ENCODE peak calls at places on chromosomes 5 and 9, in eight cellular contexts. L is psoas muscle, S is tibial artery, B is BJ, H is PC-3, P is endothelial cell, E is colonic mucosa, X is cardiac muscle cell. O is an unnamed sample.

GRCh38 chr9:136693490-136694162 is 6.4 kb upstream of the AGPAT2 start:
- DNase-seq in E (peak), B (no peak), P (no peak), L (no peak), S (no peak), X (no peak), H (peak), O (no peak)

GRCh38 chr5:110063640-110064592 is 374.2 kb downstream of the MAN2A1 start:
- DNase-seq in X (no peak), B (no peak), E (no peak), P (no peak), H (peak), S (no peak), L (no peak), O (no peak)

GRCh38 chr5:102532126-102532525 is 33.3 kb upstream of the SLCO6A1 start:
- DNase-seq in X (no peak), H (no peak), S (no peak), B (no peak), P (no peak), L (peak), E (no peak), O (no peak)

GRCh38 chr9:128969491-128969890 is 22.0 kb downstream of the NUP188 start:
- DNase-seq in E (no peak), P (no peak), S (no peak), L (no peak), B (no peak), X (no peak), H (no peak), O (no peak)

GRCh38 chr5:59380350-59380951 is 513.1 kb downstream of the PDE4D start:
- DNase-seq in H (peak), X (peak), S (no peak), P (no peak), B (peak), L (no peak), E (no peak), O (no peak)

GRCh38 chr9:127503947-127504886 is 52.9 kb downstream of the LRSAM1 start:
- DNase-seq in X (peak), E (peak), S (peak), L (peak), P (peak), B (no peak), H (peak), O (peak)

GRCh38 chr9:38371495-38371894 is 21.0 kb upstream of the ALDH1B1 start:
- DNase-seq in B (no peak), H (peak), X (peak), S (peak), L (no peak), P (no peak), E (peak), O (no peak)

GRCh38 chr5:135486131-135486530 is 34.0 kb upstream of the TIFAB start:
- DNase-seq in E (no peak), B (no peak), S (no peak), H (no peak), X (no peak), P (no peak), L (no peak), O (no peak)

GRCh38 chr9:131443648-131444047 is 49.8 kb downstream of the PRRC2B start:
- DNase-seq in E (no peak), H (no peak), S (peak), L (no peak), B (no peak), P (no peak), X (no peak), O (no peak)

GRCh38 chr9:70043689-70044449 is at the start of gene MAMDC2:
- DNase-seq in H (no peak), L (peak), P (peak), B (no peak), S (peak), E (peak), X (peak), O (peak)

GRCh38 chr9:38662763-38663593 is 42.6 kb upstream of the ANKRD18A start:
- DNase-seq in E (no peak), H (peak), L (no peak), B (no peak), S (no peak), P (no peak), X (no peak), O (no peak)

GRCh38 chr5:109689740-109690455 is at the start of gene MAN2A1:
- DNase-seq in E (peak), X (peak), S (peak), H (peak), B (no peak), P (peak), L (peak), O (peak)

GRCh38 chr9:121636411-121636865 is 15.0 kb upstream of the DAB2IP start:
- DNase-seq in X (no peak), E (no peak), S (peak), P (peak), L (peak), H (no peak), B (peak), O (no peak)

GRCh38 chr9:91534374-91534773 is 110.7 kb upstream of the NFIL3 start:
- DNase-seq in X (no peak), B (no peak), H (peak), P (no peak), E (no peak), L (no peak), S (no peak), O (no peak)

GRCh38 chr9:22033012-22033630 is 24.0 kb upstream of the CDKN2B start:
- DNase-seq in L (no peak), X (no peak), S (no peak), E (no peak), B (no peak), H (no peak), P (no peak), O (no peak)

GRCh38 chr9:109448223-109448622 is 49.9 kb downstream of the PTPN3 start:
- DNase-seq in B (no peak), L (no peak), E (no peak), X (no peak), S (no peak), P (no peak), H (no peak), O (no peak)

GRCh38 chr5:39015743-39016586 is 58.2 kb downstream of the RICTOR start:
- DNase-seq in P (no peak), H (peak), B (peak), E (no peak), L (no peak), S (no peak), X (peak), O (no peak)

GRCh38 chr5:58069846-58070245 is 390.0 kb downstream of the PLK2 start:
- DNase-seq in B (no peak), X (no peak), S (no peak), E (peak), P (no peak), L (no peak), H (peak), O (no peak)

GRCh38 chr5:32217886-32218396 is 43.8 kb upstream of the GOLPH3 start:
- DNase-seq in P (no peak), H (peak), X (peak), S (no peak), L (no peak), B (no peak), E (peak), O (no peak)

GRCh38 chr5:110751902-110752762 is 13.3 kb downstream of the SLC25A46 start:
- DNase-seq in H (peak), S (no peak), P (no peak), L (no peak), X (no peak), B (no peak), E (no peak), O (no peak)

GRCh38 chr5:146188358-146188757 is 5.9 kb upstream of the LARS1 start:
- DNase-seq in X (no peak), E (no peak), B (no peak), L (no peak), H (peak), S (no peak), P (no peak), O (no peak)

GRCh38 chr5:81420039-81420667 is 26.2 kb upstream of the ACOT12 start:
- DNase-seq in X (no peak), L (no peak), H (peak), P (no peak), E (no peak), B (peak), S (no peak), O (no peak)

GRCh38 chr5:87245451-87245850 is 22.2 kb upstream of the RASA1 start:
- DNase-seq in S (no peak), B (no peak), E (no peak), H (no peak), X (no peak), P (no peak), L (no peak), O (no peak)

GRCh38 chr5:179819296-179820126 is 1.2 kb upstream of the SQSTM1 start:
- DNase-seq in X (peak), H (peak), L (peak), B (no peak), S (peak), P (peak), E (peak), O (peak)

GRCh38 chr9:131098391-131099087 is 2.2 kb downstream of the AIF1L start:
- DNase-seq in E (no peak), P (no peak), L (no peak), B (no peak), X (no peak), H (no peak), S (no peak), O (peak)

GRCh38 chr9:16526380-16526779 is 344.1 kb downstream of the BNC2 start:
- DNase-seq in P (no peak), L (no peak), E (no peak), S (no peak), H (peak), X (no peak), B (no peak), O (no peak)

GRCh38 chr9:136787690-136788400 is 3.3 kb upstream of the TMEM141 start:
- DNase-seq in X (peak), E (peak), P (peak), L (peak), B (no peak), H (peak), S (no peak), O (peak)

GRCh38 chr5:151014680-151015343 is 5.6 kb upstream of the GPX3 start:
- DNase-seq in P (no peak), X (no peak), H (peak), B (no peak), E (no peak), S (peak), L (no peak), O (no peak)

GRCh38 chr9:68781866-68782265 is 76.8 kb downstream of the PIP5K1B start:
- DNase-seq in L (no peak), P (peak), E (no peak), S (no peak), H (no peak), X (no peak), B (no peak), O (no peak)

GRCh38 chr9:108473209-108474112 is 382.3 kb downstream of the ACTL7B start:
- DNase-seq in E (peak), S (peak), B (no peak), X (no peak), H (peak), L (peak), P (no peak), O (no peak)

GRCh38 chr5:78509884-78510769 is 138.4 kb downstream of the LHFPL2 start:
- DNase-seq in L (peak), H (peak), S (peak), P (peak), E (peak), B (no peak), X (peak), O (peak)

GRCh38 chr5:61162832-61163567 is 732 bp upstream of the SMIM15 start:
- DNase-seq in E (peak), S (no peak), H (peak), L (no peak), X (peak), B (no peak), P (no peak), O (no peak)

GRCh38 chr5:91104062-91104448 is 279.1 kb downstream of the ARRDC3 start:
- DNase-seq in B (no peak), L (no peak), S (no peak), H (no peak), E (no peak), P (no peak), X (no peak), O (no peak)

GRCh38 chr5:91111473-91112238 is 271.5 kb downstream of the ARRDC3 start:
- DNase-seq in P (no peak), E (no peak), H (no peak), X (no peak), L (no peak), S (no peak), B (no peak), O (no peak)

GRCh38 chr5:91110709-91111108 is 272.4 kb downstream of the ARRDC3 start:
- DNase-seq in L (no peak), P (no peak), E (no peak), H (no peak), X (no peak), S (no peak), B (peak), O (no peak)

GRCh38 chr5:91114658-91115057 is 268.5 kb downstream of the ARRDC3 start:
- DNase-seq in L (no peak), S (no peak), X (no peak), B (no peak), E (no peak), P (no peak), H (no peak), O (no peak)

GRCh38 chr5:91109634-91110033 is 273.5 kb downstream of the ARRDC3 start:
- DNase-seq in L (no peak), X (no peak), S (no peak), E (no peak), P (no peak), H (no peak), B (no peak), O (no peak)
- TF ChIP-seq CTCF in L (no peak), X (peak), S (no peak), E (no peak), P (no peak), H (peak), B (peak), O (no peak)

GRCh38 chr9:35856882-35857281 is 13.3 kb downstream of the OR13J1 start:
- DNase-seq in B (no peak), L (no peak), E (no peak), H (no peak), S (no peak), X (no peak), P (no peak), O (no peak)

GRCh38 chr9:35859310-35859994 is 10.7 kb downstream of the OR13J1 start:
- DNase-seq in H (peak), E (no peak), P (no peak), B (no peak), S (no peak), X (no peak), L (peak), O (no peak)

GRCh38 chr9:35858428-35858827 is 11.8 kb downstream of the OR13J1 start:
- DNase-seq in E (no peak), H (no peak), X (no peak), S (no peak), B (no peak), L (no peak), P (no peak), O (no peak)

GRCh38 chr9:35852876-35853865 is 17.0 kb downstream of the OR13J1 start:
- DNase-seq in S (no peak), L (no peak), P (no peak), E (peak), H (no peak), B (no peak), X (no peak), O (no peak)

DNA sequence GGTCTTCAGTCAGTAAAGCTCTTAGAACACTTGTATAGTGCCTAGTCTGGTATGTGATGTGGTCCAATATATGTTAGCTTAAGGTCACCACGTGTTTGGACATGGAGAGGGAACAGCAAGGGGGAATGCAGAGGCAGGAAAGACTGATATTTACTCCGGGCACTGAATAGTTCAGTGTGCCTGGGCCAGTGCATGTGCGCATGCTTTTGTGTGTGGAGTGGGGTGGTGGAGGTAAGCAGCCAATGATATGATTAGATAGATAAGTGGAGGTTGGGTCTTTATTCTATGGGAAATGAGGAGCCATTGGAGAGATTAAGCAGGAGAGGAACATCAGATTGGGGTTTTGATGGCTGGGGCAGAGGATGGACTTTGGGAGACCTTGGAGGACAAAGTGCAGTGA is 14.0 kb downstream of the OR13J1 start:
- DNase-seq in L (no peak), E (no peak), S (no peak), P (no peak), B (no peak), X (no peak), H (no peak), O (no peak)
- TF ChIP-seq CTCF in L (no peak), E (no peak), S (no peak), P (no peak), B (no peak), X (no peak), H (no peak), O (no peak)

DNA sequence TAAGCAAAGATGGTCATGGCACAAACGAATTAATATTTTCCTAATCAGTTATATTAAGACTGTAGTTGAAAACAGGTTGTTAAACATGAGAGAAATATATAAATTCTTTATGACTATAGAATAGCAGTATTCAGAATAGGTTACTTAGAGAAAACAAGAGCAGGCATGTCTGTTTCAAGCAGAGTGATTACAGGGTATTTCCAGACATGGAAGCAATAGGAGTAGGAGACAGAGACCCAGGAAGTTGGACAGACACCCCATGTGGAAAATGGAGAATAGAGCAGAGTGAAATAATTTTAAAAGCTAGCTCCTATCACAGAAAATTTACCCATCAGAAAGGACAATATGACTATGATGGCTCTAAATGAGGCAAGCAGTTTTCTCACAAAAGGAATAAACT is 111.5 kb downstream of the IZUMO3 start:
- DNase-seq in B (no peak), X (no peak), P (no peak), H (no peak), L (no peak), S (no peak), E (no peak), O (no peak)
- TF ChIP-seq CTCF in B (no peak), X (no peak), P (no peak), H (no peak), L (no peak), S (no peak), E (no peak), O (no peak)

GRCh38 chr9:34253460-34253837 is 74.6 kb downstream of the UBAP1 start:
- DNase-seq in B (no peak), E (no peak), S (no peak), L (no peak), H (peak), P (no peak), X (peak), O (no peak)

GRCh38 chr9:34254966-34255825 is 73.9 kb downstream of the KIF24 start:
- DNase-seq in B (no peak), X (no peak), L (peak), E (no peak), S (no peak), H (peak), P (no peak), O (no peak)

GRCh38 chr9:34256987-34257585 is 72.0 kb downstream of the KIF24 start:
- DNase-seq in E (no peak), P (no peak), H (no peak), L (peak), X (no peak), B (no peak), S (no peak), O (no peak)

GRCh38 chr9:34254141-34254913 is 74.7 kb downstream of the KIF24 start:
- DNase-seq in E (no peak), L (peak), H (peak), P (no peak), S (no peak), B (peak), X (no peak), O (no peak)

DNA sequence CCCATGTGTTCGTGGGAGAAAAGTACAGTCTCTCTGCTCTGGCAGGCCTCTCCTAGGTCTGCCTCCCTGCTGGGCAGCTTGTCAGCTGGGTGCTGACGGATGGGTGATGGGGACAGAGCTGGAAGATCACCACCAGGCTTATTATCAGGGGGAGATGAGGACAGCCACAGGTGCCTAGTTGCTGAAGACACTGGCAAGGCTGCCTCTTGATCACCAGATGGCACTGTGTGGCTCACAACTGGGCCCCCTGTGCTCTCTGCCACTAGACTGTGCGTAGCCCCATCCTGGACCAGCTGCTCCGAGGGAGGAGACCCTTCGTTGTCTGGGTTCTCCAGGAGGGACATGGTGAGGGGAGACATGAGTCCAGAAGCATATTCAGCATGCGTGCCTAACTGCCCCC is 73.0 kb downstream of the KIF24 start:
- DNase-seq in S (no peak), X (no peak), P (no peak), B (no peak), L (peak), E (no peak), H (peak), O (no peak)
- TF ChIP-seq CTCF in S (no peak), X (no peak), P (no peak), B (peak), L (peak), E (no peak), H (peak), O (no peak)

GRCh38 chr5:54159153-54159836 is 151.1 kb downstream of the ARL15 start:
- DNase-seq in P (no peak), L (no peak), S (no peak), B (no peak), E (no peak), H (no peak), X (no peak), O (no peak)
- TF ChIP-seq CTCF in P (no peak), L (no peak), S (no peak), B (no peak), E (no peak), H (no peak), X (no peak), O (no peak)

GRCh38 chr5:149930754-149931574 is 13.6 kb downstream of the PDE6A start:
- DNase-seq in P (no peak), H (no peak), X (no peak), E (no peak), S (no peak), B (no peak), L (no peak), O (no peak)

GRCh38 chr5:149932445-149933350 is 11.9 kb downstream of the PDE6A start:
- DNase-seq in E (no peak), L (peak), H (peak), P (peak), X (peak), S (no peak), B (no peak), O (peak)

GRCh38 chr5:149935431-149935901 is 9.1 kb downstream of the PDE6A start:
- DNase-seq in B (no peak), E (no peak), H (no peak), S (peak), X (no peak), P (no peak), L (no peak), O (no peak)

GRCh38 chr5:149930060-149930753 is 14.4 kb downstream of the PDE6A start:
- DNase-seq in P (no peak), L (no peak), H (no peak), X (no peak), E (no peak), B (no peak), S (no peak), O (no peak)

GRCh38 chr5:149931992-149932436 is 12.6 kb downstream of the PDE6A start:
- DNase-seq in P (no peak), S (no peak), B (no peak), E (no peak), H (no peak), X (no peak), L (no peak), O (no peak)
- TF ChIP-seq CTCF in P (no peak), S (no peak), B (no peak), E (no peak), H (no peak), X (no peak), L (no peak), O (no peak)

GRCh38 chr5:113433862-113434612 is 752 bp downstream of the TSSK1B start:
- DNase-seq in S (no peak), H (no peak), X (no peak), P (no peak), E (no peak), B (no peak), L (no peak), O (no peak)
- TF ChIP-seq CTCF in S (no peak), H (no peak), X (no peak), P (no peak), E (no peak), B (no peak), L (no peak), O (no peak)

GRCh38 chr9:114538241-114538640 is 33.0 kb upstream of the WHRN start:
- DNase-seq in E (peak), L (no peak), H (peak), X (no peak), B (no peak), S (no peak), P (no peak), O (no peak)
- TF ChIP-seq CTCF in E (peak), L (no peak), H (peak), X (no peak), B (no peak), S (no peak), P (no peak), O (no peak)

GRCh38 chr5:6574537-6574936 is 58.3 kb downstream of the NSUN2 start:
- DNase-seq in H (peak), B (no peak), E (no peak), X (no peak), L (peak), S (no peak), P (no peak), O (no peak)
- TF ChIP-seq CTCF in H (peak), B (no peak), E (no peak), X (no peak), L (peak), S (no peak), P (no peak), O (no peak)

GRCh38 chr5:124583469-124584350 is 162.7 kb downstream of the ZNF608 start:
- DNase-seq in E (peak), H (peak), S (no peak), B (peak), X (no peak), L (no peak), P (no peak), O (no peak)
- TF ChIP-seq CTCF in E (no peak), H (no peak), S (no peak), B (no peak), X (no peak), L (no peak), P (no peak), O (no peak)

O was measured in nephron progenitor cell.